ENCODE peak calls at places on chromosome 7, in nine cellular contexts. B is GM12865, J is ascending aorta, R is kidney epithelial cell, C is AG10803, I is A549, N is HCT116, S is fibroblast of the aortic adventitia, P is AG04450. Q is an unnamed sample.
A peak's percentile ranks its signal among the peaks of the same experiment; 100 is the strongest.

GRCh38 chr7:12119638-12120303 is 91.3 kb upstream of the TMEM106B start:
- DNase-seq in B (no peak), J (no peak), R (no peak), C (no peak), I (no peak), N (no peak), S (no peak), P (no peak), Q (no peak)

GRCh38 chr7:158753900-158754299 is 49.3 kb upstream of the NCAPG2 start:
- DNase-seq in B (no peak), J (no peak), R (no peak), C (no peak), I (no peak), N (no peak), S (no peak), P (no peak), Q (no peak)

GRCh38 chr7:69430502-69431145 is 167.7 kb upstream of the AUTS2 start:
- DNase-seq in B (peak; percentile 44), J (no peak), R (no peak), C (peak; percentile 11), I (no peak), N (no peak), S (no peak), P (no peak), Q (no peak)

GRCh38 chr7:144174613-144175012 is 8.7 kb upstream of the CTAGE4 start:
- DNase-seq in B (no peak), J (no peak), R (no peak), C (no peak), I (no peak), N (no peak), S (no peak), P (no peak), Q (no peak)

GRCh38 chr7:83155407-83155806 is 7.3 kb downstream of the PCLO start:
- DNase-seq in B (no peak), J (no peak), R (no peak), C (no peak), I (no peak), N (no peak), S (no peak), P (no peak), Q (no peak)

GRCh38 chr7:1564603-1565022 is 5.2 kb downstream of the PSMG3 start:
- DNase-seq in B (no peak), J (no peak), R (no peak), C (peak; percentile 69), I (no peak), N (no peak), S (peak; percentile 60), P (no peak), Q (no peak)

GRCh38 chr7:92460109-92460508 is 12.8 kb downstream of the GATAD1 start:
- DNase-seq in B (no peak), J (no peak), R (no peak), C (no peak), I (no peak), N (no peak), S (no peak), P (no peak), Q (no peak)

GRCh38 chr7:37193087-37193774 is 255.4 kb downstream of the ELMO1 start:
- DNase-seq in B (no peak), J (no peak), R (no peak), C (no peak), I (no peak), N (no peak), S (no peak), P (no peak), Q (no peak)

GRCh38 chr7:147412782-147413186 is 1177.8 kb upstream of the C7orf33 start:
- DNase-seq in B (no peak), J (no peak), R (peak; percentile 42), C (peak; percentile 99), I (no peak), N (no peak), S (peak; percentile 93), P (peak; percentile 77), Q (peak; percentile 92)

GRCh38 chr7:36677769-36678435 is 46.4 kb downstream of the AOAH start:
- DNase-seq in B (no peak), J (no peak), R (no peak), C (no peak), I (no peak), N (no peak), S (no peak), P (no peak), Q (no peak)

GRCh38 chr7:35253680-35254495 is at the start of gene TBX20:
- DNase-seq in B (peak; percentile 32), J (no peak), R (peak; percentile 7), C (peak; percentile 16), I (peak; percentile 79), N (no peak), S (peak; percentile 74), P (no peak), Q (no peak)

GRCh38 chr7:138167222-138167621 is 91.0 kb downstream of the AKR1D1 start:
- DNase-seq in B (no peak), J (no peak), R (no peak), C (no peak), I (no peak), N (no peak), S (no peak), P (no peak), Q (no peak)

GRCh38 chr7:144019457-144019856 is 19.3 kb downstream of the OR6B1 start:
- DNase-seq in B (no peak), J (no peak), R (peak; percentile 69), C (peak; percentile 70), I (no peak), N (no peak), S (peak; percentile 92), P (peak; percentile 62), Q (peak; percentile 70)

GRCh38 chr7:157671358-157672255 is 334.8 kb downstream of the DNAJB6 start:
- DNase-seq in B (no peak), J (peak; percentile 59), R (no peak), C (no peak), I (no peak), N (no peak), S (no peak), P (no peak), Q (no peak)

GRCh38 chr7:151456782-151457181 is 16.8 kb upstream of the CRYGN start:
- DNase-seq in B (no peak), J (no peak), R (no peak), C (no peak), I (no peak), N (no peak), S (no peak), P (no peak), Q (no peak)

GRCh38 chr7:114663502-114663901 is 248.9 kb downstream of the FOXP2 start:
- DNase-seq in B (peak; percentile 64), J (no peak), R (no peak), C (peak; percentile 24), I (no peak), N (peak; percentile 46), S (peak; percentile 69), P (peak; percentile 2), Q (no peak)
- TF ChIP-seq CTCF in B (no peak), J (no peak), R (peak; percentile 9), C (peak; percentile 53), I (no peak), N (peak; percentile 47), S (peak; percentile 52), P (peak; percentile 47), Q (no peak)

DNA sequence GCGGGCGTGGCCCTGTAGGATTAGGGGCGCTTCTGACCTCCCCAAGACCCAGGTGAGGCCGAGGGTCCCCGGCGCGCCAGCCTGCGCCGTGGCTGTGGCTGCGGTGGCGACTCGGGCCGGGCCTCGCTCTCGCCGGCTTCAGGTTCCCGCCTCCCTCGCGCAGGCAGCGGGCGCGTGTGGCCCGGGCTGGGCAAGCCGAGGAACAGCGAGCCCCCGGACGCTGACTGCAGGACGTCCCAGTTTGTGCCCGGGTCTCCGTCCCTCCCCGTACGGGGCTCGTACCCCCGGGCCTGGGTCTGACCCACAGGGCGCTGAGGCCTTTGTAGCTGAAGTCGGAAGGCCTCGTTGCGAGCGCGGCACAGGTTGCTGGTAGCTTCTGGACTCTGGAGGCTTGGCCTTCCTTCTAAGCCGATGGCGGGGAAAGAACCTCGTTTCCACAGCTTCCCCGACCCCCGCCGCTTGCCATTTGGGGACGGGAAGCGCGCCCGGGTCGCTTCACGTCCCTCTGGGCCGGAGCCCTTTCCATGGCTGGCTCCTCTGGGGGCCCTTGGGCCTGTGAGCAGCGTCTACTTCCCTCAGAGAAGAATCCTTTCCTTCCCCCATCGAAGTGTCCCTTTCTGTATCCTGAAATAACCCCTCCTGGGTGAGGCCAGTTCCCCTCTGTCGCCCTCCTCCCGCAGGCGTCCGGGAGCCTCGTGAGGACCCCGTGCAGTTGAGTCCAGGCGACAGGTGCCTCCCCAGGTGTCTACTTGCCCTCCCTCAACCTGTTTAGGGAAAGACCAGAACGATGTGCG is 9.1 kb downstream of the EVX1 start:
- DNase-seq in B (no peak), J (peak; percentile 60), R (no peak), C (no peak), I (no peak), N (no peak), S (no peak), P (no peak), Q (no peak)
- H3K4me3 ChIP-seq in B (no peak overlapping the region), J (peak overlapping the region; percentile 20), R (no peak overlapping the region), C (no peak overlapping the region), I (no peak overlapping the region), N (no peak overlapping the region), S (no peak overlapping the region), P (no peak overlapping the region), Q (no peak overlapping the region)

GRCh38 chr7:21526448-21526847 is 16.4 kb upstream of the DNAH11 start:
- DNase-seq in B (no peak), J (no peak), R (no peak), C (no peak), I (no peak), N (no peak), S (no peak), P (no peak), Q (no peak)

GRCh38 chr7:21524680-21525079 is 18.2 kb upstream of the DNAH11 start:
- DNase-seq in B (no peak), J (no peak), R (no peak), C (no peak), I (no peak), N (no peak), S (no peak), P (no peak), Q (no peak)

DNA sequence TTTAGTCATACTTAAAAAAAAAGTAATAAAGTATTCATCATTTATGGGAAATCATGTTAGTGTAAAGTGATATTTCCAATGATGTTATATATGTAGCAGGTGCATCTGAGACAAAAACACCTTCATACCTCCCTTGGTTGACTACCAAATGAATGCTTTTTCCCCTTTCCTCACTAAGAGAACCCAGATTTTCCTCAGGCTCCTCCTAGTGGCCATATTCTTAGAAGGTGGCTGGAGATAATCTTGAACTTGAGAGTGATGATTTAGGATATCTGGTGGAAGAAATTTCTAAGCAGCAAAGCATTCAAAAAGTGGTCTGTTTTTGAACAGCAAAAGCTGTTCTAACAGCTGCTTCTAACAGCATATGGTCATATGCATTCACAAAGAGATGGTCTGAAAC is 16.8 kb upstream of the DNAH11 start:
- DNase-seq in B (peak; percentile 10), J (no peak), R (no peak), C (no peak), I (no peak), N (peak; percentile 4), S (peak; percentile 32), P (no peak), Q (no peak)
- TF ChIP-seq CTCF in B (peak; percentile 13), J (peak; percentile 14), R (peak; percentile 40), C (peak; percentile 47), I (peak; percentile 30), N (peak; percentile 31), S (peak; percentile 58), P (peak; percentile 61), Q (peak; percentile 34)

DNA sequence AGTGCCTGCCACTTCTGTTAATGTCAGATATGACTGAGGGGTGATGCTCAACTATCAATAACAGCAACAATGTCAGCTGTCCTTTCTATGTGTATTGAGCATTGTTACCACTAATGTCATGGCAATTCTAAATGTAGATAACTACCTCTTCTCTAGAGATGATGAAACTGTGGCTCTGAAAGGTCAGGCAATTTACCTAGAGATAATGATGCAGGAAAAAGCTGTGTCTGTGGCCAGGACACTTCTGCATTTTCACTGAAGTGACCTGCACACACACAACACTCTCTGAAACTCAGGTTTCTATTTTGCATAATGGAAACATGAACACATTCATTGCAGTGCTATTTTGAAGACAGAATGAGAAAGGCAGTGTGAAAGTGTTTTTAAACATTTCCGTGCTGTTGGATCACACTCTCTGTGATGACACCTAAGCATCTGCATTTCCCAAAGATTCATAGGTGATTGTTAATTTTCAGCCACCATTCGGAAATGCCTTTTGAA is 148.2 kb downstream of the KCND2 start:
- DNase-seq in B (peak; percentile 91), J (no peak), R (no peak), C (no peak), I (no peak), N (no peak), S (no peak), P (no peak), Q (no peak)
- H3K4me3 ChIP-seq in B (peak overlapping the region; percentile 20), J (no peak overlapping the region), R (no peak overlapping the region), C (no peak overlapping the region), I (no peak overlapping the region), N (no peak overlapping the region), S (no peak overlapping the region), P (no peak overlapping the region), Q (no peak overlapping the region)